ENCODE peak calls at places on chromosomes 11 and 22, in ten cellular contexts. One of them, this sample, is unnamed.

GRCh38 chr22:30265851-30266444 is 703 bp downstream of the OSM start:
- DNase-seq in stimulated activated CD8-positive, alpha-beta memory T cell treated with anti-CD3 and anti-CD28 coated beads, Interleukin-15, amount 100 ng/mL, for 48 hours: peak; percentile 85
- DNase-seq in mesenchymal stem cell: no peak
- DNase-seq in NCI-H748 treated with DMSO at 0.1 percent for 48 hours: no peak
- DNase-seq in NCI-H1092: no peak
- DNase-seq in globus pallidus: no peak
- DNase-seq in T-cell: peak; percentile 92
- DNase-seq in left colon: peak; percentile 61
- DNase-seq in GM20000: peak; percentile 87
- DNase-seq in right lobe of liver: peak; percentile 76
- DNase-seq in this sample: no peak

GRCh38 chr22:45338795-45339194 is 29.1 kb downstream of the FAM118A start:
- DNase-seq in T-cell: no peak
- DNase-seq in stimulated activated CD8-positive, alpha-beta memory T cell treated with anti-CD3 and anti-CD28 coated beads, Interleukin-15, amount 100 ng/mL, for 48 hours: no peak
- DNase-seq in mesenchymal stem cell: no peak
- DNase-seq in NCI-H1092: no peak
- DNase-seq in NCI-H748 treated with DMSO at 0.1 percent for 48 hours: no peak
- DNase-seq in GM20000: no peak
- DNase-seq in left colon: no peak
- DNase-seq in globus pallidus: no peak
- DNase-seq in right lobe of liver: no peak
- DNase-seq in this sample: no peak

GRCh38 chr11:92440701-92441338 is 216.2 kb downstream of the FAT3 start:
- DNase-seq in left colon: no peak
- DNase-seq in NCI-H1092: no peak
- DNase-seq in GM20000: no peak
- DNase-seq in mesenchymal stem cell: no peak
- DNase-seq in T-cell: no peak
- DNase-seq in right lobe of liver: no peak
- DNase-seq in globus pallidus: no peak
- DNase-seq in stimulated activated CD8-positive, alpha-beta memory T cell treated with anti-CD3 and anti-CD28 coated beads, Interleukin-15, amount 100 ng/mL, for 48 hours: no peak
- DNase-seq in NCI-H748 treated with DMSO at 0.1 percent for 48 hours: no peak
- DNase-seq in this sample: peak; percentile 10

GRCh38 chr11:128476729-128477128 is 110.6 kb downstream of the ETS1 start:
- DNase-seq in NCI-H1092: no peak
- DNase-seq in right lobe of liver: no peak
- DNase-seq in mesenchymal stem cell: no peak
- DNase-seq in left colon: no peak
- DNase-seq in T-cell: peak; percentile 89
- DNase-seq in globus pallidus: no peak
- DNase-seq in stimulated activated CD8-positive, alpha-beta memory T cell treated with anti-CD3 and anti-CD28 coated beads, Interleukin-15, amount 100 ng/mL, for 48 hours: no peak
- DNase-seq in GM20000: no peak
- DNase-seq in NCI-H748 treated with DMSO at 0.1 percent for 48 hours: no peak
- DNase-seq in this sample: no peak

GRCh38 chr11:93573184-93573583 is 30.0 kb upstream of the SMCO4 start:
- DNase-seq in mesenchymal stem cell: no peak
- DNase-seq in right lobe of liver: no peak
- DNase-seq in stimulated activated CD8-positive, alpha-beta memory T cell treated with anti-CD3 and anti-CD28 coated beads, Interleukin-15, amount 100 ng/mL, for 48 hours: no peak
- DNase-seq in NCI-H1092: no peak
- DNase-seq in left colon: no peak
- DNase-seq in globus pallidus: no peak
- DNase-seq in NCI-H748 treated with DMSO at 0.1 percent for 48 hours: no peak
- DNase-seq in GM20000: no peak
- DNase-seq in T-cell: no peak
- DNase-seq in this sample: no peak

GRCh38 chr11:117819096-117820040 is 5.2 kb downstream of the FXYD2 start:
- DNase-seq in left colon: peak; percentile 70
- DNase-seq in NCI-H1092: peak; percentile 54
- DNase-seq in mesenchymal stem cell: peak; percentile 86
- DNase-seq in T-cell: no peak
- DNase-seq in GM20000: no peak
- DNase-seq in right lobe of liver: no peak
- DNase-seq in NCI-H748 treated with DMSO at 0.1 percent for 48 hours: no peak
- DNase-seq in globus pallidus: no peak
- DNase-seq in stimulated activated CD8-positive, alpha-beta memory T cell treated with anti-CD3 and anti-CD28 coated beads, Interleukin-15, amount 100 ng/mL, for 48 hours: no peak
- DNase-seq in this sample: peak; percentile 88

GRCh38 chr11:57144531-57145320 is 37.0 kb upstream of the LRRC55 start:
- DNase-seq in stimulated activated CD8-positive, alpha-beta memory T cell treated with anti-CD3 and anti-CD28 coated beads, Interleukin-15, amount 100 ng/mL, for 48 hours: no peak
- DNase-seq in left colon: no peak
- DNase-seq in GM20000: no peak
- DNase-seq in T-cell: no peak
- DNase-seq in mesenchymal stem cell: no peak
- DNase-seq in NCI-H1092: no peak
- DNase-seq in right lobe of liver: no peak
- DNase-seq in globus pallidus: no peak
- DNase-seq in NCI-H748 treated with DMSO at 0.1 percent for 48 hours: no peak
- DNase-seq in this sample: no peak

GRCh38 chr11:126317681-126318641 is 14.1 kb downstream of the DCPS start:
- DNase-seq in stimulated activated CD8-positive, alpha-beta memory T cell treated with anti-CD3 and anti-CD28 coated beads, Interleukin-15, amount 100 ng/mL, for 48 hours: no peak
- DNase-seq in NCI-H1092: no peak
- DNase-seq in NCI-H748 treated with DMSO at 0.1 percent for 48 hours: no peak
- DNase-seq in T-cell: peak; percentile 38
- DNase-seq in left colon: peak; percentile 46
- DNase-seq in globus pallidus: peak; percentile 41
- DNase-seq in mesenchymal stem cell: peak; percentile 78
- DNase-seq in right lobe of liver: no peak
- DNase-seq in GM20000: no peak
- DNase-seq in this sample: peak; percentile 81

GRCh38 chr11:43124272-43124920 is 187.4 kb upstream of the API5 start:
- DNase-seq in left colon: no peak
- DNase-seq in globus pallidus: no peak
- DNase-seq in right lobe of liver: no peak
- DNase-seq in T-cell: no peak
- DNase-seq in stimulated activated CD8-positive, alpha-beta memory T cell treated with anti-CD3 and anti-CD28 coated beads, Interleukin-15, amount 100 ng/mL, for 48 hours: no peak
- DNase-seq in mesenchymal stem cell: no peak
- DNase-seq in NCI-H1092: no peak
- DNase-seq in NCI-H748 treated with DMSO at 0.1 percent for 48 hours: no peak
- DNase-seq in GM20000: no peak
- DNase-seq in this sample: no peak

GRCh38 chr11:76186776-76187279 is 19.5 kb downstream of the WNT11 start:
- DNase-seq in NCI-H1092: no peak
- DNase-seq in mesenchymal stem cell: no peak
- DNase-seq in T-cell: no peak
- DNase-seq in stimulated activated CD8-positive, alpha-beta memory T cell treated with anti-CD3 and anti-CD28 coated beads, Interleukin-15, amount 100 ng/mL, for 48 hours: no peak
- DNase-seq in NCI-H748 treated with DMSO at 0.1 percent for 48 hours: no peak
- DNase-seq in globus pallidus: no peak
- DNase-seq in left colon: no peak
- DNase-seq in right lobe of liver: no peak
- DNase-seq in GM20000: no peak
- DNase-seq in this sample: no peak

GRCh38 chr11:1157645-1158591 is at the start of gene MUC5AC:
- DNase-seq in GM20000: peak; percentile 23
- DNase-seq in T-cell: no peak
- DNase-seq in mesenchymal stem cell: no peak
- DNase-seq in stimulated activated CD8-positive, alpha-beta memory T cell treated with anti-CD3 and anti-CD28 coated beads, Interleukin-15, amount 100 ng/mL, for 48 hours: no peak
- DNase-seq in NCI-H748 treated with DMSO at 0.1 percent for 48 hours: no peak
- DNase-seq in NCI-H1092: peak; percentile 7
- DNase-seq in right lobe of liver: no peak
- DNase-seq in left colon: peak; percentile 21
- DNase-seq in globus pallidus: no peak
- DNase-seq in this sample: no peak

GRCh38 chr11:83175815-83176214 is 17.7 kb upstream of the ANKRD42 start:
- DNase-seq in stimulated activated CD8-positive, alpha-beta memory T cell treated with anti-CD3 and anti-CD28 coated beads, Interleukin-15, amount 100 ng/mL, for 48 hours: no peak
- DNase-seq in globus pallidus: no peak
- DNase-seq in NCI-H748 treated with DMSO at 0.1 percent for 48 hours: no peak
- DNase-seq in T-cell: no peak
- DNase-seq in NCI-H1092: no peak
- DNase-seq in right lobe of liver: no peak
- DNase-seq in GM20000: no peak
- DNase-seq in left colon: no peak
- DNase-seq in mesenchymal stem cell: no peak
- DNase-seq in this sample: no peak

GRCh38 chr11:72012897-72013721 is 14.4 kb downstream of the IL18BP start:
- DNase-seq in stimulated activated CD8-positive, alpha-beta memory T cell treated with anti-CD3 and anti-CD28 coated beads, Interleukin-15, amount 100 ng/mL, for 48 hours: no peak
- DNase-seq in GM20000: no peak
- DNase-seq in NCI-H748 treated with DMSO at 0.1 percent for 48 hours: no peak
- DNase-seq in right lobe of liver: peak; percentile 70
- DNase-seq in left colon: no peak
- DNase-seq in NCI-H1092: no peak
- DNase-seq in globus pallidus: peak; percentile 73
- DNase-seq in mesenchymal stem cell: no peak
- DNase-seq in T-cell: no peak
- DNase-seq in this sample: peak; percentile 74

GRCh38 chr11:64675417-64676252 is 47.4 kb downstream of the NRXN2 start:
- DNase-seq in left colon: no peak
- DNase-seq in right lobe of liver: no peak
- DNase-seq in stimulated activated CD8-positive, alpha-beta memory T cell treated with anti-CD3 and anti-CD28 coated beads, Interleukin-15, amount 100 ng/mL, for 48 hours: no peak
- DNase-seq in NCI-H748 treated with DMSO at 0.1 percent for 48 hours: no peak
- DNase-seq in NCI-H1092: peak; percentile 33
- DNase-seq in globus pallidus: peak; percentile 81
- DNase-seq in GM20000: peak; percentile 43
- DNase-seq in T-cell: no peak
- DNase-seq in mesenchymal stem cell: peak; percentile 92
- DNase-seq in this sample: peak; percentile 82

GRCh38 chr22:40037320-40037719 is 42.6 kb downstream of the FAM83F start:
- DNase-seq in globus pallidus: no peak
- DNase-seq in NCI-H1092: no peak
- DNase-seq in NCI-H748 treated with DMSO at 0.1 percent for 48 hours: no peak
- DNase-seq in left colon: no peak
- DNase-seq in right lobe of liver: no peak
- DNase-seq in stimulated activated CD8-positive, alpha-beta memory T cell treated with anti-CD3 and anti-CD28 coated beads, Interleukin-15, amount 100 ng/mL, for 48 hours: no peak
- DNase-seq in GM20000: no peak
- DNase-seq in T-cell: no peak
- DNase-seq in mesenchymal stem cell: no peak
- DNase-seq in this sample: no peak

GRCh38 chr22:48275412-48275811 is 1513.0 kb downstream of the TBC1D22A start:
- DNase-seq in globus pallidus: no peak
- DNase-seq in mesenchymal stem cell: no peak
- DNase-seq in NCI-H1092: no peak
- DNase-seq in NCI-H748 treated with DMSO at 0.1 percent for 48 hours: no peak
- DNase-seq in right lobe of liver: no peak
- DNase-seq in GM20000: no peak
- DNase-seq in stimulated activated CD8-positive, alpha-beta memory T cell treated with anti-CD3 and anti-CD28 coated beads, Interleukin-15, amount 100 ng/mL, for 48 hours: no peak
- DNase-seq in left colon: no peak
- DNase-seq in T-cell: no peak
- DNase-seq in this sample: no peak

GRCh38 chr11:119788911-119789560 is 60.0 kb upstream of the NECTIN1 start:
- DNase-seq in NCI-H1092: no peak
- DNase-seq in mesenchymal stem cell: no peak
- DNase-seq in NCI-H748 treated with DMSO at 0.1 percent for 48 hours: no peak
- DNase-seq in stimulated activated CD8-positive, alpha-beta memory T cell treated with anti-CD3 and anti-CD28 coated beads, Interleukin-15, amount 100 ng/mL, for 48 hours: no peak
- DNase-seq in GM20000: no peak
- DNase-seq in right lobe of liver: no peak
- DNase-seq in left colon: no peak
- DNase-seq in T-cell: no peak
- DNase-seq in globus pallidus: no peak
- DNase-seq in this sample: no peak

GRCh38 chr22:22507743-22508273 is 734 bp downstream of the ZNF280B start:
- DNase-seq in mesenchymal stem cell: no peak
- DNase-seq in stimulated activated CD8-positive, alpha-beta memory T cell treated with anti-CD3 and anti-CD28 coated beads, Interleukin-15, amount 100 ng/mL, for 48 hours: no peak
- DNase-seq in globus pallidus: no peak
- DNase-seq in T-cell: peak; percentile 1
- DNase-seq in GM20000: peak; percentile 19
- DNase-seq in NCI-H748 treated with DMSO at 0.1 percent for 48 hours: no peak
- DNase-seq in left colon: no peak
- DNase-seq in right lobe of liver: no peak
- DNase-seq in NCI-H1092: no peak
- DNase-seq in this sample: no peak

GRCh38 chr22:37063436-37064420 is 12.2 kb downstream of the KCTD17 start:
- DNase-seq in left colon: peak; percentile 40
- DNase-seq in right lobe of liver: no peak
- DNase-seq in NCI-H1092: peak; percentile 71
- DNase-seq in stimulated activated CD8-positive, alpha-beta memory T cell treated with anti-CD3 and anti-CD28 coated beads, Interleukin-15, amount 100 ng/mL, for 48 hours: no peak
- DNase-seq in NCI-H748 treated with DMSO at 0.1 percent for 48 hours: no peak
- DNase-seq in GM20000: no peak
- DNase-seq in mesenchymal stem cell: no peak
- DNase-seq in T-cell: peak; percentile 46
- DNase-seq in globus pallidus: no peak
- DNase-seq in this sample: no peak

GRCh38 chr11:127454856-127455255 is 454.3 kb upstream of the KIRREL3 start:
- DNase-seq in GM20000: no peak
- DNase-seq in globus pallidus: no peak
- DNase-seq in T-cell: no peak
- DNase-seq in mesenchymal stem cell: no peak
- DNase-seq in NCI-H748 treated with DMSO at 0.1 percent for 48 hours: peak; percentile 83
- DNase-seq in NCI-H1092: no peak
- DNase-seq in right lobe of liver: no peak
- DNase-seq in left colon: no peak
- DNase-seq in stimulated activated CD8-positive, alpha-beta memory T cell treated with anti-CD3 and anti-CD28 coated beads, Interleukin-15, amount 100 ng/mL, for 48 hours: no peak
- DNase-seq in this sample: peak; percentile 70

GRCh38 chr22:36573815-36574350 is 44.9 kb upstream of the EIF3D start:
- DNase-seq in mesenchymal stem cell: no peak
- DNase-seq in globus pallidus: no peak
- DNase-seq in NCI-H748 treated with DMSO at 0.1 percent for 48 hours: no peak
- DNase-seq in NCI-H1092: no peak
- DNase-seq in left colon: no peak
- DNase-seq in right lobe of liver: no peak
- DNase-seq in stimulated activated CD8-positive, alpha-beta memory T cell treated with anti-CD3 and anti-CD28 coated beads, Interleukin-15, amount 100 ng/mL, for 48 hours: no peak
- DNase-seq in T-cell: no peak
- DNase-seq in GM20000: no peak
- DNase-seq in this sample: no peak

GRCh38 chr11:82680252-82680651 is 53.4 kb downstream of the FAM181B start:
- DNase-seq in mesenchymal stem cell: no peak
- DNase-seq in NCI-H748 treated with DMSO at 0.1 percent for 48 hours: no peak
- DNase-seq in stimulated activated CD8-positive, alpha-beta memory T cell treated with anti-CD3 and anti-CD28 coated beads, Interleukin-15, amount 100 ng/mL, for 48 hours: no peak
- DNase-seq in T-cell: no peak
- DNase-seq in GM20000: no peak
- DNase-seq in NCI-H1092: no peak
- DNase-seq in left colon: peak; percentile 51
- DNase-seq in globus pallidus: no peak
- DNase-seq in right lobe of liver: no peak
- DNase-seq in this sample: no peak

GRCh38 chr11:40302669-40303068 is 1156.8 kb downstream of the LRRC4C start:
- DNase-seq in NCI-H748 treated with DMSO at 0.1 percent for 48 hours: no peak
- DNase-seq in T-cell: no peak
- DNase-seq in NCI-H1092: no peak
- DNase-seq in globus pallidus: no peak
- DNase-seq in stimulated activated CD8-positive, alpha-beta memory T cell treated with anti-CD3 and anti-CD28 coated beads, Interleukin-15, amount 100 ng/mL, for 48 hours: no peak
- DNase-seq in GM20000: no peak
- DNase-seq in right lobe of liver: no peak
- DNase-seq in mesenchymal stem cell: no peak
- DNase-seq in left colon: no peak
- DNase-seq in this sample: peak; percentile 85

GRCh38 chr22:19565921-19566598 is 41.9 kb upstream of the CLDN5 start:
- DNase-seq in NCI-H748 treated with DMSO at 0.1 percent for 48 hours: no peak
- DNase-seq in T-cell: no peak
- DNase-seq in right lobe of liver: no peak
- DNase-seq in stimulated activated CD8-positive, alpha-beta memory T cell treated with anti-CD3 and anti-CD28 coated beads, Interleukin-15, amount 100 ng/mL, for 48 hours: no peak
- DNase-seq in globus pallidus: no peak
- DNase-seq in NCI-H1092: no peak
- DNase-seq in left colon: no peak
- DNase-seq in GM20000: no peak
- DNase-seq in mesenchymal stem cell: no peak
- DNase-seq in this sample: no peak

GRCh38 chr11:100434821-100435641 is 252.1 kb upstream of the ARHGAP42 start:
- DNase-seq in mesenchymal stem cell: no peak
- DNase-seq in globus pallidus: no peak
- DNase-seq in NCI-H748 treated with DMSO at 0.1 percent for 48 hours: peak; percentile 73
- DNase-seq in right lobe of liver: no peak
- DNase-seq in NCI-H1092: no peak
- DNase-seq in T-cell: no peak
- DNase-seq in left colon: no peak
- DNase-seq in stimulated activated CD8-positive, alpha-beta memory T cell treated with anti-CD3 and anti-CD28 coated beads, Interleukin-15, amount 100 ng/mL, for 48 hours: no peak
- DNase-seq in GM20000: no peak
- DNase-seq in this sample: no peak

GRCh38 chr11:10930961-10931760 is 73.3 kb upstream of the ZBED5 start:
- DNase-seq in GM20000: peak; percentile 59
- DNase-seq in left colon: peak; percentile 83
- DNase-seq in stimulated activated CD8-positive, alpha-beta memory T cell treated with anti-CD3 and anti-CD28 coated beads, Interleukin-15, amount 100 ng/mL, for 48 hours: peak; percentile 13
- DNase-seq in T-cell: peak; percentile 37
- DNase-seq in NCI-H1092: peak; percentile 52
- DNase-seq in right lobe of liver: peak; percentile 49
- DNase-seq in mesenchymal stem cell: peak; percentile 86
- DNase-seq in NCI-H748 treated with DMSO at 0.1 percent for 48 hours: peak; percentile 65
- DNase-seq in globus pallidus: peak; percentile 37
- DNase-seq in this sample: peak; percentile 90

GRCh38 chr11:111913997-111914396 is 1.5 kb downstream of the HSPB2 start:
- DNase-seq in GM20000: no peak
- DNase-seq in NCI-H748 treated with DMSO at 0.1 percent for 48 hours: no peak
- DNase-seq in mesenchymal stem cell: no peak
- DNase-seq in stimulated activated CD8-positive, alpha-beta memory T cell treated with anti-CD3 and anti-CD28 coated beads, Interleukin-15, amount 100 ng/mL, for 48 hours: no peak
- DNase-seq in NCI-H1092: no peak
- DNase-seq in right lobe of liver: no peak
- DNase-seq in globus pallidus: peak; percentile 97
- DNase-seq in left colon: no peak
- DNase-seq in T-cell: no peak
- DNase-seq in this sample: peak; percentile 89

GRCh38 chr11:9264381-9265210 is 554 bp downstream of the DENND5A start:
- DNase-seq in globus pallidus: peak; percentile 79
- DNase-seq in stimulated activated CD8-positive, alpha-beta memory T cell treated with anti-CD3 and anti-CD28 coated beads, Interleukin-15, amount 100 ng/mL, for 48 hours: peak; percentile 37
- DNase-seq in left colon: peak; percentile 50
- DNase-seq in GM20000: peak; percentile 39
- DNase-seq in NCI-H748 treated with DMSO at 0.1 percent for 48 hours: no peak
- DNase-seq in mesenchymal stem cell: peak; percentile 91
- DNase-seq in right lobe of liver: peak; percentile 65
- DNase-seq in NCI-H1092: no peak
- DNase-seq in T-cell: peak; percentile 49
- DNase-seq in this sample: peak; percentile 73